ENCODE peak calls at places on chromosomes 13 and 19, in seven cellular contexts. E is brain microvascular endothelial cell, T is GM12878, B is H1, G is uterus, D is adipocyte, X is stomach. S is an unnamed sample. For H3K27me3 and H3K36me3, the result is how much of the 10 kb centered on the place peaks cover.

GRCh38 chr13:74465279-74465678 is 331.1 kb upstream of the KLF12 start:
- DNase-seq in E (no peak), T (no peak), B (no peak), G (no peak), D (no peak), X (no peak), S (peak)

GRCh38 chr13:49620170-49620621 is 8.1 kb upstream of the ARL11 start:
- DNase-seq in E (no peak), T (no peak), B (no peak), G (no peak), D (no peak), X (no peak), S (no peak)

GRCh38 chr19:44447864-44448674 is at the start of gene ZNF229:
- DNase-seq in E (peak), T (no peak), B (peak), G (peak), D (peak), X (peak), S (peak)

GRCh38 chr13:103386341-103386740 is 320.1 kb upstream of the SLC10A2 start:
- DNase-seq in E (peak), T (no peak), B (no peak), G (no peak), D (peak), X (no peak), S (no peak)

GRCh38 chr19:42126565-42126964 is 5.7 kb downstream of the POU2F2 start:
- DNase-seq in E (no peak), T (peak), B (no peak), G (no peak), D (no peak), X (no peak), S (no peak)

GRCh38 chr19:41064974-41065569 is 23.2 kb upstream of the CYP2A13 start:
- DNase-seq in E (peak), T (no peak), B (peak), G (no peak), D (peak), X (no peak), S (no peak)

GRCh38 chr19:56988271-56988670 is 131.5 kb upstream of the USP29 start:
- DNase-seq in E (no peak), T (no peak), B (no peak), G (no peak), D (no peak), X (no peak), S (no peak)

GRCh38 chr13:25207291-25207690 is 35.2 kb upstream of the AMER2 start:
- DNase-seq in E (no peak), T (no peak), B (no peak), G (no peak), D (no peak), X (no peak), S (no peak)

GRCh38 chr19:1102407-1103106 is 1.2 kb upstream of the GPX4 start:
- DNase-seq in E (peak), T (peak), B (no peak), G (peak), D (peak), X (peak), S (no peak)

GRCh38 chr19:38952395-38953165 is 21.8 kb downstream of the MRPS12 start:
- DNase-seq in E (no peak), T (no peak), B (no peak), G (no peak), D (no peak), X (peak), S (peak)

GRCh38 chr13:46389457-46389856 is 2.4 kb upstream of the RUBCNL start:
- DNase-seq in E (no peak), T (no peak), B (no peak), G (no peak), D (no peak), X (no peak), S (no peak)

GRCh38 chr13:114080739-114081561 is 51.5 kb downstream of the RASA3 start:
- DNase-seq in E (no peak), T (no peak), B (no peak), G (peak), D (no peak), X (no peak), S (no peak)

GRCh38 chr19:6271721-6272410 is 7.9 kb downstream of the MLLT1 start:
- DNase-seq in E (no peak), T (no peak), B (no peak), G (peak), D (peak), X (peak), S (peak)

GRCh38 chr13:66562054-66562453 is 668.1 kb downstream of the PCDH9 start:
- DNase-seq in E (no peak), T (no peak), B (no peak), G (no peak), D (no peak), X (no peak), S (no peak)

GRCh38 chr19:17479325-17479791 is 9.0 kb downstream of the SLC27A1 start:
- DNase-seq in E (peak), T (no peak), B (no peak), G (no peak), D (peak), X (no peak), S (no peak)

GRCh38 chr19:35069706-35070105 is 28.2 kb downstream of the HPN start:
- DNase-seq in E (no peak), T (no peak), B (no peak), G (no peak), D (peak), X (no peak), S (no peak)

GRCh38 chr13:36818483-36819063 is 449 bp upstream of the RFXAP start:
- DNase-seq in E (no peak), T (no peak), B (no peak), G (no peak), D (no peak), X (no peak), S (no peak)

GRCh38 chr19:15358918-15359317 is 20.7 kb downstream of the AKAP8 start:
- DNase-seq in E (no peak), T (no peak), B (no peak), G (no peak), D (no peak), X (no peak), S (no peak)

GRCh38 chr13:106156468-106156867 is 379.0 kb downstream of the EFNB2 start:
- DNase-seq in E (peak), T (no peak), B (no peak), G (peak), D (peak), X (no peak), S (no peak)

DNA sequence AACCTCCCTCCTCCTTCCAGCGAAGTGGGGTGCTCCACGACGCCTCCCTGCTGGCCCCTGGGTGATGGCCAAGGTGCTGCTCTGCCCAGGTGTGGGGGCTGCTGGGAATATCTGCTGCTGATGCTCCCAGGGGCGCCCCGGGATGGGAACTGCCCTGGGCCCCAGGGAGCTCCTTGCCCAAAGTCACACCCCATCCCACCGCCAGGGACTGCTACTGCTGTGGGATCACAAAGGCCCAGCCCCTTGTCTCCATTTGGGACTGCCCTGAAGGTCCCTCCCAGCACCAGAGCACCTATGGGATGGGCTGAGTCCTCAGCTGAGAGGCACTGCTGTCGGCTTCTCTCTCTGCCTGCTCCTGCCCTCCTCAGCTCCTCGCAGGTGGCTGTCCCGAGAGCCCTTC is 19.0 kb downstream of the CHST8 start:
- DNase-seq in E (no peak), T (no peak), B (no peak), G (no peak), D (no peak), X (no peak), S (no peak)
- H3K27me3 ChIP-seq in E (under half), T (under half), B (under half), G (under half), D (under half), X (half or more), S (under half)

DNA sequence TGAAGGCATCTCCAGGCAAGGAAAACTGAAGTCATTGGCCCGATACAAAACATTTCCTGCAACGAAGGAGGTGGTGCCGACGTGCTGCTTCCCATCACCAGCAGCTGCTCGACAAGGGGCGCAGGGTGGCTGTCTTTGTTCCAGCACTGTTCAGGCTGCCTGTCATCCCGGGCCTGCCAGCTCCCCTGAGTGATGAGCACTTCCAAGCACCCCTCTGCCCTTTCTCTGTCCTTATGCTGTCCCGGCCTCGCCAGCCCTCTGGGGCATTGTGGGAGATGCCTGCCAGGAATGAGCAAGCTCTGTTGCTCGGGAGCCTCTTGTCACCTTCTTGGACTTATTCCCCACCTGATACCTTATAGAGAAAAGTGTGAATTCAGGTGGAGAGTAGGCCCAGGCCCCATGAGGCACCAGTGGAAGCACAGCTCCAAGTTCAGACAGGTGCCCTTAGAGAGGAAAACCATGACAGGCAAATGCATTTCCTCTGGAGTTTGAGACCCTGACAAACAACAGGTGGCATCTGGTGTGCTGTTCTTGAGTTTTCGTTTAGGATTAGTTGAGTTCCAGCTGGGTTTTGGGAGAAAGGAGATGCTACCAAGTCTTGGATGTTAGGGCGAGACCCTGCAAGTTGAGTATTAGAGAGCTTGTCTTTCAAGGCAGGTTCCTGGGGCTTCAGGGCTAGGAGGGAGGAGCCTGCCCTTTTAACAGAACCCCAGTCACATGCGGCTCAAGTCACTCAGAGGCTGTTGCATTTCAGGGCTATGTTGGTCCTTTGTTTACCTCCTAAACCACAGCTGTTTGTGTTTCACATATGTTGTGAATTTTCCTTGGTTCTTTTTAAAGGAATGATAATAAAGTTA is 21.4 kb downstream of the BBC3 start:
- DNase-seq in E (no peak), T (no peak), B (no peak), G (no peak), D (peak), X (no peak), S (no peak)
- H3K36me3 ChIP-seq in E (half or more), T (under half), B (under half), G (under half), D (under half), X (under half), S (half or more)

DNA sequence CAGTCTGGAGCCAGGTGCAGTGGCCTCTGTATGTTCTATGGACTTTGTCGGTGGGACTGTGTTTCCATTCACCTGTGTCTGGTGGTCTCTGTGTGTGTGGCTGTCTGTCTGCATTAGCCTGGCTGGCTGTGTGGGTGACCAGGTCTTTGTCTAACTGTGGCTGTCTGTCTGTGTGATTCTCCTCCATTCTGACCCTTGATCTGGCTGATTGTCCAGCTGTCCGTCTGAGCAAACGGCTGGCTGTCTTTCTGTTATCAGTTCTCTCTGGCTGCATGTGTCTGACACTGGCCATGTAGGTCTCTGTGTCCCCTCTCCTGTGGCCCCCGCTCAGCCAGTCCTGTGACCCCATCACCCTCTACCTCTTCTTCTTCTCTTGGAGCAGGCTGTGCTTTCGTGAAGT is 53.2 kb downstream of the CELF5 start:
- DNase-seq in E (no peak), T (no peak), B (no peak), G (no peak), D (no peak), X (no peak), S (no peak)
- H3K27me3 ChIP-seq in E (under half), T (under half), B (under half), G (under half), D (half or more), X (half or more), S (under half)

DNA sequence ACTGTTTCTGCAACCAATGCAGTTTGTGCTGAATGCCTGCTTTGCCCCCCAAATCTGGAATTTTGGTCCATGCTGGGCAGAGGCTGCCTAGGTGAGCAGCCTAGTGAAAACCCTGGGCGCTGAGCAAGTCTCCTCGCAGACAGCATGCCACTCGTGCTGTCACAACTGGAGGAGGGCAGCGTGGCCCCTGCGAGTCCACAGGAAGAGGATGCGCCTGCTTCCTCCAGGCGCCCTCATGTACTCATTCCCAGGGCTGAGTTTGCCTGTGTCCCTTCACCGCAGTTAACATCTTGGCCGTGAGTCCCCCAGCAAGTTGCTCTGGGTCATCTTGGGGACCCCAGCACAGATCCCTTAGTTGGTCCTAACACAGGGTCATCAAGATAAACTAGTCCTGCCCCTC is 26.2 kb upstream of the TMEM160 start:
- DNase-seq in E (no peak), T (no peak), B (no peak), G (no peak), D (no peak), X (no peak), S (no peak)
- H3K36me3 ChIP-seq in E (under half), T (under half), B (under half), G (under half), D (half or more), X (under half), S (half or more)

GRCh38 chr19:46616631-46617322 is 8.1 kb downstream of the PTGIR start:
- DNase-seq in E (no peak), T (no peak), B (no peak), G (no peak), D (peak), X (peak), S (peak)

GRCh38 chr19:46620267-46620666 is 4.6 kb downstream of the PTGIR start:
- DNase-seq in E (no peak), T (no peak), B (no peak), G (no peak), D (no peak), X (no peak), S (no peak)

GRCh38 chr19:46617566-46618079 is 7.3 kb downstream of the PTGIR start:
- DNase-seq in E (no peak), T (no peak), B (no peak), G (no peak), D (no peak), X (no peak), S (no peak)

GRCh38 chr19:46620716-46621115 is 4.2 kb downstream of the PTGIR start:
- DNase-seq in E (peak), T (no peak), B (no peak), G (no peak), D (peak), X (no peak), S (no peak)

DNA sequence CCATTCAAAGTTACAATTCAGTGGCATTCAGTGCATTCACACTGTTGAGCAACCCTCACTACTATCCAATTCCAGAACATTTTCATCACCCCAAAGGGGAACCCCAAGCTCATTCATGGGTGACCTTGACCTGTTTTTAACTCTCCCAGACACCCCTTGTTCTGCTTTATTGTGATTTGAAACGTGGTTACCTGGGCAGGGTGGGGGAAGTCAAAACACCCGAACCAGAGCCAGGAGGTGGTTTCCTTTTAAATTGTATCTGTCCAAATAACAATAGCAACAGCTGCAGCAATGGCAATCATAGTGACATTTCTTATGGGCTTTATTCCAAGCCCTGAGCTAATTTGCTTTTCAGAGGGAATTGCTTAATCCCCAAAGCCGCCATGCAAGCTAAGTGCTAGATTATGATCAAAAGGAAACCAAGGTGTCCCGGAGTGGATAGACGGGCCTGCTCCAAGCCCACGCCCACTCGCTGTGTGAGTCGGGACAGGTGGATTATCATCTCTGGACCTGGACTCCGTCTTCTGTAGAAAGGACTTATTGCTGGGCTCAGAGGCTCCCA is 6.1 kb downstream of the PTGIR start:
- DNase-seq in E (no peak), T (peak), B (no peak), G (no peak), D (peak), X (peak), S (no peak)
- H3K27me3 ChIP-seq in E (under half), T (under half), B (under half), G (under half), D (under half), X (under half), S (under half)

GRCh38 chr19:50003254-50003788 is 21.9 kb downstream of the VRK3 start:
- DNase-seq in E (no peak), T (no peak), B (no peak), G (no peak), D (no peak), X (no peak), S (no peak)

GRCh38 chr19:50001775-50002174 is 23.4 kb downstream of the VRK3 start:
- DNase-seq in E (no peak), T (no peak), B (no peak), G (no peak), D (no peak), X (no peak), S (no peak)

GRCh38 chr19:50002386-50002960 is 22.7 kb downstream of the VRK3 start:
- DNase-seq in E (no peak), T (no peak), B (no peak), G (no peak), D (no peak), X (no peak), S (no peak)

GRCh38 chr19:50005428-50005827 is 19.7 kb downstream of the VRK3 start:
- DNase-seq in E (no peak), T (peak), B (no peak), G (no peak), D (no peak), X (no peak), S (no peak)

GRCh38 chr19:50003810-50004419 is 21.3 kb downstream of the VRK3 start:
- DNase-seq in E (peak), T (peak), B (no peak), G (peak), D (peak), X (peak), S (no peak)
- H3K36me3 ChIP-seq in E (half or more), T (under half), B (under half), G (under half), D (half or more), X (half or more), S (under half)

GRCh38 chr13:43003729-43004128 is 11.7 kb upstream of the EPSTI1 start:
- DNase-seq in E (no peak), T (no peak), B (no peak), G (no peak), D (no peak), X (no peak), S (no peak)

GRCh38 chr13:42997381-42997780 is 5.3 kb upstream of the EPSTI1 start:
- DNase-seq in E (peak), T (no peak), B (no peak), G (no peak), D (peak), X (no peak), S (no peak)

GRCh38 chr13:43003010-43003409 is 11.0 kb upstream of the EPSTI1 start:
- DNase-seq in E (no peak), T (no peak), B (no peak), G (no peak), D (no peak), X (no peak), S (no peak)

GRCh38 chr13:42996584-42996983 is 4.5 kb upstream of the EPSTI1 start:
- DNase-seq in E (peak), T (no peak), B (no peak), G (no peak), D (peak), X (no peak), S (no peak)

GRCh38 chr13:42999491-42999890 is 7.5 kb upstream of the EPSTI1 start:
- DNase-seq in E (no peak), T (no peak), B (no peak), G (no peak), D (no peak), X (no peak), S (no peak)
- H3K27me3 ChIP-seq in E (under half), T (under half), B (under half), G (under half), D (under half), X (under half), S (under half)

GRCh38 chr19:19659646-19660245 is 3.7 kb downstream of the ATP13A1 start:
- DNase-seq in E (no peak), T (no peak), B (no peak), G (no peak), D (no peak), X (no peak), S (no peak)
- H3K36me3 ChIP-seq in E (under half), T (under half), B (under half), G (under half), D (under half), X (under half), S (half or more)

DNA sequence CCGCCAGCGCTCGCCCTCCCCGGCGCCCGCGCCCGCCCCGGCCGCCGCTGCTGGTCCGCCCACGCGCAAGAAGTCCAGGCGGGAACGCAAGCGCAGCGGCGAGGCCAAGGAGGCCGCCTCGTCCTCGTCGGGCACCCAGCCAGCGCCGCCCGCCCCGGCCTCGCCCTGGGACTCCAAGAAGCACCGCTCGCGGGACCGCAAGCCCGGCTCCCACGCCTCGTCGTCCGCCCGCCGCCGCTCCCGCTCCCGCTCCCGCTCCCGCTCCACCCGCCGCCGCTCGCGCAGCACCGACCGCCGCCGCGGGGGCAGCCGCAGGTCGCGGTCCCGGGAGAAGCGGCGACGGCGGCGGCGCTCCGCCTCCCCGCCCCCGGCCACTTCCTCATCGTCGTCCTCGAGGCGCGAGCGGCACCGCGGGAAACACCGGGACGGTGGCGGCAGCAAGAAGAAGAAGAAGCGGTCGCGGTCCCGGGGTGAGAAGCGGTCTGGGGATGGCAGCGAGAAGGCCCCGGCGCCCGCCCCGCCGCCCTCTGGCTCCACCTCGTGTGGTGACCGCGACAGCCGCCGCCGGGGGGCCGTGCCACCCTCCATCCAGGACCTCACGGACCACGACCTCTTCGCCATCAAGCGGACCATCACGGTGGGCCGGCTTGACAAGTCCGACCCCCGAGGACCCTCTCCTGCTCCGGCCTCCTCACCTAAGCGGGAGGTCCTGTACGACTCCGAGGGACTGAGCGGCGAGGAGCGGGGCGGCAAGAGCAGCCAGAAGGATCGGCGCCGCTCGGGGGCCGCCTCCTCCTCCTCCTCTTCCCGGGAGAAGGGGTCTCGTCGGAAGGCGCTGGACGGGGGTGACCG is 10.1 kb downstream of the SCAF1 start:
- DNase-seq in E (no peak), T (no peak), B (no peak), G (no peak), D (no peak), X (no peak), S (no peak)
- H3K27me3 ChIP-seq in E (under half), T (under half), B (under half), G (under half), D (under half), X (under half), S (under half)

GRCh38 chr13:111304041-111304544 is 16.3 kb upstream of the TEX29 start:
- DNase-seq in E (no peak), T (peak), B (no peak), G (no peak), D (no peak), X (no peak), S (no peak)
- H3K36me3 ChIP-seq in E (under half), T (under half), B (half or more), G (under half), D (half or more), X (half or more), S (under half)

S was measured in BE2C.